ENCODE peak calls at places on chromosomes 6 and 20, in nine cellular contexts. F is kidney; E is neural crest cell; R is activated CD4-positive, alpha-beta T cell treated with anti-CD3 and anti-CD28 coated beads, Interleukin-2, amount 50 U/mL, for 1 hour; I is HTR-8/SVneo; A is HFF-Myc; M is left cardiac atrium; J is aorta; T is HuH-7.5. U is an unnamed sample.

GRCh38 chr20:44092551-44093248 is 94.3 kb downstream of the JPH2 start:
- DNase-seq in R (peak; percentile 23), F (no peak), A (no peak), I (peak; percentile 68), J (no peak), E (peak; percentile 34), M (no peak), T (no peak), U (no peak)

GRCh38 chr20:9739991-9740390 is 98.9 kb downstream of the PAK5 start:
- DNase-seq in J (no peak), M (no peak), R (no peak), E (no peak), T (no peak), A (no peak), I (no peak), F (no peak), U (no peak)

GRCh38 chr6:138107752-138108592 is 753 bp upstream of the PERP start:
- DNase-seq in F (no peak), I (no peak), A (no peak), T (peak; percentile 84), J (no peak), R (peak; percentile 16), E (no peak), M (peak; percentile 23), U (peak; percentile 67)

GRCh38 chr6:110511401-110511800 is 35.0 kb upstream of the SLC22A16 start:
- DNase-seq in T (no peak), I (no peak), E (no peak), A (no peak), M (no peak), R (no peak), F (no peak), J (no peak), U (peak; percentile 88)

GRCh38 chr6:39251406-39251805 is 22.1 kb upstream of the KCNK5 start:
- DNase-seq in I (no peak), M (no peak), E (no peak), J (no peak), R (no peak), A (no peak), F (no peak), T (peak; percentile 31), U (no peak)

GRCh38 chr6:4776967-4777925 is 1.0 kb downstream of the CDYL start:
- DNase-seq in R (peak; percentile 7), T (no peak), F (peak; percentile 78), A (no peak), I (no peak), J (no peak), E (no peak), M (no peak), U (no peak)

GRCh38 chr6:109705258-109705657 is 14.2 kb downstream of the FIG4 start:
- DNase-seq in I (peak; percentile 46), M (peak; percentile 78), E (peak; percentile 77), T (peak; percentile 41), F (peak; percentile 79), J (peak; percentile 92), A (peak; percentile 80), R (peak; percentile 68), U (peak; percentile 90)

GRCh38 chr6:148470141-148470540 is 127.5 kb downstream of the SASH1 start:
- DNase-seq in A (no peak), I (no peak), T (no peak), J (no peak), F (no peak), E (no peak), R (no peak), M (no peak), U (no peak)

GRCh38 chr6:107820571-107821261 is 3.4 kb downstream of the SCML4 start:
- DNase-seq in E (no peak), A (no peak), T (no peak), M (peak; percentile 36), I (no peak), R (peak; percentile 44), J (no peak), F (no peak), U (peak; percentile 50)

GRCh38 chr20:12265662-12266061 is 348.0 kb downstream of the BTBD3 start:
- DNase-seq in A (no peak), J (no peak), T (no peak), M (no peak), R (no peak), I (no peak), E (no peak), F (no peak), U (no peak)

GRCh38 chr6:164016056-164016455 is 601.5 kb downstream of the QKI start:
- DNase-seq in I (no peak), M (no peak), F (no peak), R (no peak), E (no peak), J (no peak), A (no peak), T (no peak), U (no peak)

GRCh38 chr20:35988910-35989463 is 20.6 kb downstream of the CNBD2 start:
- DNase-seq in A (no peak), I (no peak), T (no peak), J (no peak), M (no peak), F (no peak), E (no peak), R (no peak), U (no peak)

GRCh38 chr20:41116282-41116960 is 20.9 kb upstream of the PLCG1 start:
- DNase-seq in E (no peak), I (no peak), F (no peak), M (no peak), R (no peak), T (no peak), A (no peak), J (no peak), U (no peak)